ENCODE peak calls at places on chromosomes 11 and 22, in six cellular contexts. One of them, this sample, is unnamed.

GRCh38 chr11:12053606-12054361 is 45.4 kb upstream of the DKK3 start:
- DNase-seq in activated CD8-positive, alpha-beta memory T cell treated with anti-CD3 and anti-CD28 coated beads for 4 hours: no peak
- DNase-seq in AG10803: peak
- DNase-seq in NCI-H510A treated with DMSO at 0.1 percent for 48 hours: no peak
- DNase-seq in stimulated activated CD4-positive, alpha-beta T cell treated with anti-CD3 and anti-CD28 coated beads, Interleukin-15, amount 100 ng/mL, for 1 hour: no peak
- DNase-seq in caudate nucleus: no peak
- DNase-seq in this sample: no peak

GRCh38 chr11:27228232-27228631 is 134.8 kb downstream of the CCDC34 start:
- DNase-seq in activated CD8-positive, alpha-beta memory T cell treated with anti-CD3 and anti-CD28 coated beads for 4 hours: no peak
- DNase-seq in AG10803: no peak
- DNase-seq in NCI-H510A treated with DMSO at 0.1 percent for 48 hours: no peak
- DNase-seq in stimulated activated CD4-positive, alpha-beta T cell treated with anti-CD3 and anti-CD28 coated beads, Interleukin-15, amount 100 ng/mL, for 1 hour: no peak
- DNase-seq in caudate nucleus: no peak
- DNase-seq in this sample: no peak

GRCh38 chr11:81071641-81072040 is 1630.8 kb upstream of the TENM4 start:
- DNase-seq in activated CD8-positive, alpha-beta memory T cell treated with anti-CD3 and anti-CD28 coated beads for 4 hours: no peak
- DNase-seq in AG10803: no peak
- DNase-seq in NCI-H510A treated with DMSO at 0.1 percent for 48 hours: no peak
- DNase-seq in stimulated activated CD4-positive, alpha-beta T cell treated with anti-CD3 and anti-CD28 coated beads, Interleukin-15, amount 100 ng/mL, for 1 hour: no peak
- DNase-seq in caudate nucleus: no peak
- DNase-seq in this sample: no peak

GRCh38 chr11:74626130-74626529 is 33.7 kb downstream of the POLD3 start:
- DNase-seq in activated CD8-positive, alpha-beta memory T cell treated with anti-CD3 and anti-CD28 coated beads for 4 hours: no peak
- DNase-seq in AG10803: no peak
- DNase-seq in NCI-H510A treated with DMSO at 0.1 percent for 48 hours: no peak
- DNase-seq in stimulated activated CD4-positive, alpha-beta T cell treated with anti-CD3 and anti-CD28 coated beads, Interleukin-15, amount 100 ng/mL, for 1 hour: no peak
- DNase-seq in caudate nucleus: no peak
- DNase-seq in this sample: no peak

GRCh38 chr11:113847111-113847510 is 28.3 kb downstream of the USP28 start:
- DNase-seq in activated CD8-positive, alpha-beta memory T cell treated with anti-CD3 and anti-CD28 coated beads for 4 hours: no peak
- DNase-seq in AG10803: no peak
- DNase-seq in NCI-H510A treated with DMSO at 0.1 percent for 48 hours: no peak
- DNase-seq in stimulated activated CD4-positive, alpha-beta T cell treated with anti-CD3 and anti-CD28 coated beads, Interleukin-15, amount 100 ng/mL, for 1 hour: no peak
- DNase-seq in caudate nucleus: no peak
- DNase-seq in this sample: no peak

GRCh38 chr11:96199563-96200025 is 143.4 kb downstream of the MAML2 start:
- DNase-seq in activated CD8-positive, alpha-beta memory T cell treated with anti-CD3 and anti-CD28 coated beads for 4 hours: no peak
- DNase-seq in AG10803: peak
- DNase-seq in NCI-H510A treated with DMSO at 0.1 percent for 48 hours: no peak
- DNase-seq in stimulated activated CD4-positive, alpha-beta T cell treated with anti-CD3 and anti-CD28 coated beads, Interleukin-15, amount 100 ng/mL, for 1 hour: no peak
- DNase-seq in caudate nucleus: no peak
- DNase-seq in this sample: peak

GRCh38 chr11:130516175-130516867 is 67.9 kb downstream of the ADAMTS15 start:
- DNase-seq in activated CD8-positive, alpha-beta memory T cell treated with anti-CD3 and anti-CD28 coated beads for 4 hours: no peak
- DNase-seq in AG10803: no peak
- DNase-seq in NCI-H510A treated with DMSO at 0.1 percent for 48 hours: no peak
- DNase-seq in stimulated activated CD4-positive, alpha-beta T cell treated with anti-CD3 and anti-CD28 coated beads, Interleukin-15, amount 100 ng/mL, for 1 hour: no peak
- DNase-seq in caudate nucleus: no peak
- DNase-seq in this sample: no peak

GRCh38 chr22:21455334-21456089 is 11.7 kb upstream of the TMEM191C start:
- DNase-seq in activated CD8-positive, alpha-beta memory T cell treated with anti-CD3 and anti-CD28 coated beads for 4 hours: no peak
- DNase-seq in AG10803: no peak
- DNase-seq in NCI-H510A treated with DMSO at 0.1 percent for 48 hours: no peak
- DNase-seq in stimulated activated CD4-positive, alpha-beta T cell treated with anti-CD3 and anti-CD28 coated beads, Interleukin-15, amount 100 ng/mL, for 1 hour: no peak
- DNase-seq in caudate nucleus: no peak
- DNase-seq in this sample: no peak

GRCh38 chr11:21343204-21343603 is 673.8 kb downstream of the NELL1 start:
- DNase-seq in activated CD8-positive, alpha-beta memory T cell treated with anti-CD3 and anti-CD28 coated beads for 4 hours: no peak
- DNase-seq in AG10803: no peak
- DNase-seq in NCI-H510A treated with DMSO at 0.1 percent for 48 hours: no peak
- DNase-seq in stimulated activated CD4-positive, alpha-beta T cell treated with anti-CD3 and anti-CD28 coated beads, Interleukin-15, amount 100 ng/mL, for 1 hour: no peak
- DNase-seq in caudate nucleus: no peak
- DNase-seq in this sample: no peak

GRCh38 chr11:18221274-18221876 is 15.2 kb downstream of the SAA4 start:
- DNase-seq in activated CD8-positive, alpha-beta memory T cell treated with anti-CD3 and anti-CD28 coated beads for 4 hours: no peak
- DNase-seq in AG10803: no peak
- DNase-seq in NCI-H510A treated with DMSO at 0.1 percent for 48 hours: no peak
- DNase-seq in stimulated activated CD4-positive, alpha-beta T cell treated with anti-CD3 and anti-CD28 coated beads, Interleukin-15, amount 100 ng/mL, for 1 hour: no peak
- DNase-seq in caudate nucleus: no peak
- DNase-seq in this sample: no peak

GRCh38 chr11:74870485-74870884 is 78.4 kb downstream of the XRRA1 start:
- DNase-seq in activated CD8-positive, alpha-beta memory T cell treated with anti-CD3 and anti-CD28 coated beads for 4 hours: no peak
- DNase-seq in AG10803: peak
- DNase-seq in NCI-H510A treated with DMSO at 0.1 percent for 48 hours: no peak
- DNase-seq in stimulated activated CD4-positive, alpha-beta T cell treated with anti-CD3 and anti-CD28 coated beads, Interleukin-15, amount 100 ng/mL, for 1 hour: no peak
- DNase-seq in caudate nucleus: no peak
- DNase-seq in this sample: no peak

GRCh38 chr11:72305077-72305476 is 61.1 kb upstream of the PHOX2A start:
- DNase-seq in activated CD8-positive, alpha-beta memory T cell treated with anti-CD3 and anti-CD28 coated beads for 4 hours: no peak
- DNase-seq in AG10803: no peak
- DNase-seq in NCI-H510A treated with DMSO at 0.1 percent for 48 hours: no peak
- DNase-seq in stimulated activated CD4-positive, alpha-beta T cell treated with anti-CD3 and anti-CD28 coated beads, Interleukin-15, amount 100 ng/mL, for 1 hour: no peak
- DNase-seq in caudate nucleus: no peak
- DNase-seq in this sample: no peak

GRCh38 chr11:68904458-68904847 is 762 bp downstream of the IGHMBP2 start:
- DNase-seq in activated CD8-positive, alpha-beta memory T cell treated with anti-CD3 and anti-CD28 coated beads for 4 hours: no peak
- DNase-seq in AG10803: no peak
- DNase-seq in NCI-H510A treated with DMSO at 0.1 percent for 48 hours: no peak
- DNase-seq in stimulated activated CD4-positive, alpha-beta T cell treated with anti-CD3 and anti-CD28 coated beads, Interleukin-15, amount 100 ng/mL, for 1 hour: no peak
- DNase-seq in caudate nucleus: peak
- DNase-seq in this sample: no peak

GRCh38 chr11:59426361-59427067 is at the start of gene OR5A2:
- DNase-seq in activated CD8-positive, alpha-beta memory T cell treated with anti-CD3 and anti-CD28 coated beads for 4 hours: no peak
- DNase-seq in AG10803: no peak
- DNase-seq in NCI-H510A treated with DMSO at 0.1 percent for 48 hours: no peak
- DNase-seq in stimulated activated CD4-positive, alpha-beta T cell treated with anti-CD3 and anti-CD28 coated beads, Interleukin-15, amount 100 ng/mL, for 1 hour: no peak
- DNase-seq in caudate nucleus: no peak
- DNase-seq in this sample: no peak

GRCh38 chr11:59069082-59069481 is 17.0 kb upstream of the GLYATL1B start:
- DNase-seq in activated CD8-positive, alpha-beta memory T cell treated with anti-CD3 and anti-CD28 coated beads for 4 hours: no peak
- DNase-seq in AG10803: no peak
- DNase-seq in NCI-H510A treated with DMSO at 0.1 percent for 48 hours: no peak
- DNase-seq in stimulated activated CD4-positive, alpha-beta T cell treated with anti-CD3 and anti-CD28 coated beads, Interleukin-15, amount 100 ng/mL, for 1 hour: no peak
- DNase-seq in caudate nucleus: no peak
- DNase-seq in this sample: no peak

GRCh38 chr11:116644201-116644947 is 128.4 kb downstream of the BUD13 start:
- DNase-seq in activated CD8-positive, alpha-beta memory T cell treated with anti-CD3 and anti-CD28 coated beads for 4 hours: no peak
- DNase-seq in AG10803: no peak
- DNase-seq in NCI-H510A treated with DMSO at 0.1 percent for 48 hours: no peak
- DNase-seq in stimulated activated CD4-positive, alpha-beta T cell treated with anti-CD3 and anti-CD28 coated beads, Interleukin-15, amount 100 ng/mL, for 1 hour: no peak
- DNase-seq in caudate nucleus: no peak
- DNase-seq in this sample: no peak

GRCh38 chr11:316031-316701 is 2.3 kb downstream of the IFITM1 start:
- DNase-seq in activated CD8-positive, alpha-beta memory T cell treated with anti-CD3 and anti-CD28 coated beads for 4 hours: no peak
- DNase-seq in AG10803: no peak
- DNase-seq in NCI-H510A treated with DMSO at 0.1 percent for 48 hours: no peak
- DNase-seq in stimulated activated CD4-positive, alpha-beta T cell treated with anti-CD3 and anti-CD28 coated beads, Interleukin-15, amount 100 ng/mL, for 1 hour: no peak
- DNase-seq in caudate nucleus: no peak
- DNase-seq in this sample: no peak

GRCh38 chr11:71063129-71063528 is 189.2 kb downstream of the SHANK2 start:
- DNase-seq in activated CD8-positive, alpha-beta memory T cell treated with anti-CD3 and anti-CD28 coated beads for 4 hours: no peak
- DNase-seq in AG10803: no peak
- DNase-seq in NCI-H510A treated with DMSO at 0.1 percent for 48 hours: no peak
- DNase-seq in stimulated activated CD4-positive, alpha-beta T cell treated with anti-CD3 and anti-CD28 coated beads, Interleukin-15, amount 100 ng/mL, for 1 hour: no peak
- DNase-seq in caudate nucleus: no peak
- DNase-seq in this sample: no peak

GRCh38 chr11:30914143-30914762 is 328.1 kb upstream of the MPPED2 start:
- DNase-seq in activated CD8-positive, alpha-beta memory T cell treated with anti-CD3 and anti-CD28 coated beads for 4 hours: no peak
- DNase-seq in AG10803: peak
- DNase-seq in NCI-H510A treated with DMSO at 0.1 percent for 48 hours: no peak
- DNase-seq in stimulated activated CD4-positive, alpha-beta T cell treated with anti-CD3 and anti-CD28 coated beads, Interleukin-15, amount 100 ng/mL, for 1 hour: no peak
- DNase-seq in caudate nucleus: peak
- DNase-seq in this sample: no peak

GRCh38 chr11:35167451-35167954 is 28.5 kb downstream of the CD44 start:
- DNase-seq in activated CD8-positive, alpha-beta memory T cell treated with anti-CD3 and anti-CD28 coated beads for 4 hours: no peak
- DNase-seq in AG10803: peak
- DNase-seq in NCI-H510A treated with DMSO at 0.1 percent for 48 hours: no peak
- DNase-seq in stimulated activated CD4-positive, alpha-beta T cell treated with anti-CD3 and anti-CD28 coated beads, Interleukin-15, amount 100 ng/mL, for 1 hour: no peak
- DNase-seq in caudate nucleus: no peak
- DNase-seq in this sample: no peak

GRCh38 chr22:29040385-29041275 is 21.0 kb downstream of the C22orf31 start:
- DNase-seq in activated CD8-positive, alpha-beta memory T cell treated with anti-CD3 and anti-CD28 coated beads for 4 hours: peak
- DNase-seq in AG10803: peak
- DNase-seq in NCI-H510A treated with DMSO at 0.1 percent for 48 hours: peak
- DNase-seq in stimulated activated CD4-positive, alpha-beta T cell treated with anti-CD3 and anti-CD28 coated beads, Interleukin-15, amount 100 ng/mL, for 1 hour: no peak
- DNase-seq in caudate nucleus: peak
- DNase-seq in this sample: no peak

GRCh38 chr22:47495102-47495501 is 732.7 kb downstream of the TBC1D22A start:
- DNase-seq in activated CD8-positive, alpha-beta memory T cell treated with anti-CD3 and anti-CD28 coated beads for 4 hours: no peak
- DNase-seq in AG10803: no peak
- DNase-seq in NCI-H510A treated with DMSO at 0.1 percent for 48 hours: no peak
- DNase-seq in stimulated activated CD4-positive, alpha-beta T cell treated with anti-CD3 and anti-CD28 coated beads, Interleukin-15, amount 100 ng/mL, for 1 hour: no peak
- DNase-seq in caudate nucleus: no peak
- DNase-seq in this sample: no peak

GRCh38 chr11:12182650-12183511 is 72.5 kb downstream of the MICAL2 start:
- DNase-seq in activated CD8-positive, alpha-beta memory T cell treated with anti-CD3 and anti-CD28 coated beads for 4 hours: no peak
- DNase-seq in AG10803: peak
- DNase-seq in NCI-H510A treated with DMSO at 0.1 percent for 48 hours: peak
- DNase-seq in stimulated activated CD4-positive, alpha-beta T cell treated with anti-CD3 and anti-CD28 coated beads, Interleukin-15, amount 100 ng/mL, for 1 hour: no peak
- DNase-seq in caudate nucleus: no peak
- DNase-seq in this sample: no peak

GRCh38 chr11:124882339-124883071 is 15.2 kb downstream of the ROBO4 start:
- DNase-seq in activated CD8-positive, alpha-beta memory T cell treated with anti-CD3 and anti-CD28 coated beads for 4 hours: no peak
- DNase-seq in AG10803: no peak
- DNase-seq in NCI-H510A treated with DMSO at 0.1 percent for 48 hours: no peak
- DNase-seq in stimulated activated CD4-positive, alpha-beta T cell treated with anti-CD3 and anti-CD28 coated beads, Interleukin-15, amount 100 ng/mL, for 1 hour: no peak
- DNase-seq in caudate nucleus: no peak
- DNase-seq in this sample: no peak

GRCh38 chr11:46555269-46556054 is 38.4 kb downstream of the AMBRA1 start:
- DNase-seq in activated CD8-positive, alpha-beta memory T cell treated with anti-CD3 and anti-CD28 coated beads for 4 hours: no peak
- DNase-seq in AG10803: peak
- DNase-seq in NCI-H510A treated with DMSO at 0.1 percent for 48 hours: no peak
- DNase-seq in stimulated activated CD4-positive, alpha-beta T cell treated with anti-CD3 and anti-CD28 coated beads, Interleukin-15, amount 100 ng/mL, for 1 hour: no peak
- DNase-seq in caudate nucleus: no peak
- DNase-seq in this sample: no peak

GRCh38 chr11:1953489-1954284 is 6.6 kb downstream of the MRPL23 start:
- DNase-seq in activated CD8-positive, alpha-beta memory T cell treated with anti-CD3 and anti-CD28 coated beads for 4 hours: no peak
- DNase-seq in AG10803: no peak
- DNase-seq in NCI-H510A treated with DMSO at 0.1 percent for 48 hours: no peak
- DNase-seq in stimulated activated CD4-positive, alpha-beta T cell treated with anti-CD3 and anti-CD28 coated beads, Interleukin-15, amount 100 ng/mL, for 1 hour: no peak
- DNase-seq in caudate nucleus: no peak
- DNase-seq in this sample: no peak

GRCh38 chr11:133740928-133741327 is 104.4 kb downstream of the SPATA19 start:
- DNase-seq in activated CD8-positive, alpha-beta memory T cell treated with anti-CD3 and anti-CD28 coated beads for 4 hours: no peak
- DNase-seq in AG10803: no peak
- DNase-seq in NCI-H510A treated with DMSO at 0.1 percent for 48 hours: no peak
- DNase-seq in stimulated activated CD4-positive, alpha-beta T cell treated with anti-CD3 and anti-CD28 coated beads, Interleukin-15, amount 100 ng/mL, for 1 hour: no peak
- DNase-seq in caudate nucleus: no peak
- DNase-seq in this sample: no peak

GRCh38 chr22:40853330-40853729 is 3.1 kb downstream of the ST13 start:
- DNase-seq in activated CD8-positive, alpha-beta memory T cell treated with anti-CD3 and anti-CD28 coated beads for 4 hours: no peak
- DNase-seq in AG10803: no peak
- DNase-seq in NCI-H510A treated with DMSO at 0.1 percent for 48 hours: no peak
- DNase-seq in stimulated activated CD4-positive, alpha-beta T cell treated with anti-CD3 and anti-CD28 coated beads, Interleukin-15, amount 100 ng/mL, for 1 hour: no peak
- DNase-seq in caudate nucleus: no peak
- DNase-seq in this sample: no peak

GRCh38 chr11:133956650-133957633 is at the start of gene IGSF9B:
- DNase-seq in activated CD8-positive, alpha-beta memory T cell treated with anti-CD3 and anti-CD28 coated beads for 4 hours: peak
- DNase-seq in AG10803: peak
- DNase-seq in NCI-H510A treated with DMSO at 0.1 percent for 48 hours: peak
- DNase-seq in stimulated activated CD4-positive, alpha-beta T cell treated with anti-CD3 and anti-CD28 coated beads, Interleukin-15, amount 100 ng/mL, for 1 hour: peak
- DNase-seq in caudate nucleus: peak
- DNase-seq in this sample: peak

GRCh38 chr11:131579932-131580387 is 209.5 kb downstream of the NTM start:
- DNase-seq in activated CD8-positive, alpha-beta memory T cell treated with anti-CD3 and anti-CD28 coated beads for 4 hours: no peak
- DNase-seq in AG10803: peak
- DNase-seq in NCI-H510A treated with DMSO at 0.1 percent for 48 hours: no peak
- DNase-seq in stimulated activated CD4-positive, alpha-beta T cell treated with anti-CD3 and anti-CD28 coated beads, Interleukin-15, amount 100 ng/mL, for 1 hour: no peak
- DNase-seq in caudate nucleus: peak
- DNase-seq in this sample: no peak

GRCh38 chr11:111097191-111097590 is 148.3 kb upstream of the POU2AF2 start:
- DNase-seq in activated CD8-positive, alpha-beta memory T cell treated with anti-CD3 and anti-CD28 coated beads for 4 hours: no peak
- DNase-seq in AG10803: peak
- DNase-seq in NCI-H510A treated with DMSO at 0.1 percent for 48 hours: no peak
- DNase-seq in stimulated activated CD4-positive, alpha-beta T cell treated with anti-CD3 and anti-CD28 coated beads, Interleukin-15, amount 100 ng/mL, for 1 hour: no peak
- DNase-seq in caudate nucleus: no peak
- DNase-seq in this sample: no peak

GRCh38 chr11:100739636-100740035 is 52.5 kb downstream of the ARHGAP42 start:
- DNase-seq in activated CD8-positive, alpha-beta memory T cell treated with anti-CD3 and anti-CD28 coated beads for 4 hours: no peak
- DNase-seq in AG10803: peak
- DNase-seq in NCI-H510A treated with DMSO at 0.1 percent for 48 hours: no peak
- DNase-seq in stimulated activated CD4-positive, alpha-beta T cell treated with anti-CD3 and anti-CD28 coated beads, Interleukin-15, amount 100 ng/mL, for 1 hour: no peak
- DNase-seq in caudate nucleus: no peak
- DNase-seq in this sample: no peak

GRCh38 chr22:26825960-26826359 is 168.6 kb downstream of the MIAT start:
- DNase-seq in activated CD8-positive, alpha-beta memory T cell treated with anti-CD3 and anti-CD28 coated beads for 4 hours: no peak
- DNase-seq in AG10803: no peak
- DNase-seq in NCI-H510A treated with DMSO at 0.1 percent for 48 hours: no peak
- DNase-seq in stimulated activated CD4-positive, alpha-beta T cell treated with anti-CD3 and anti-CD28 coated beads, Interleukin-15, amount 100 ng/mL, for 1 hour: no peak
- DNase-seq in caudate nucleus: no peak
- DNase-seq in this sample: no peak

GRCh38 chr11:61627831-61628753 is 47.2 kb upstream of the SYT7 start:
- DNase-seq in activated CD8-positive, alpha-beta memory T cell treated with anti-CD3 and anti-CD28 coated beads for 4 hours: no peak
- DNase-seq in AG10803: peak
- DNase-seq in NCI-H510A treated with DMSO at 0.1 percent for 48 hours: peak
- DNase-seq in stimulated activated CD4-positive, alpha-beta T cell treated with anti-CD3 and anti-CD28 coated beads, Interleukin-15, amount 100 ng/mL, for 1 hour: no peak
- DNase-seq in caudate nucleus: peak
- DNase-seq in this sample: no peak

GRCh38 chr11:128643661-128644060 is 50.2 kb upstream of the FLI1 start:
- DNase-seq in activated CD8-positive, alpha-beta memory T cell treated with anti-CD3 and anti-CD28 coated beads for 4 hours: no peak
- DNase-seq in AG10803: no peak
- DNase-seq in NCI-H510A treated with DMSO at 0.1 percent for 48 hours: peak
- DNase-seq in stimulated activated CD4-positive, alpha-beta T cell treated with anti-CD3 and anti-CD28 coated beads, Interleukin-15, amount 100 ng/mL, for 1 hour: no peak
- DNase-seq in caudate nucleus: no peak
- DNase-seq in this sample: no peak

This sample was measured in stimulated activated CD8-positive, alpha-beta memory T cell treated with anti-CD3 and anti-CD28 coated beads, Interleukin-15, amount 100 ng/mL, for 4 hours.